ENCODE peak calls at places on chromosomes 12 and 14, in six cellular contexts. X is AG10803; B is HFF-Myc; P is gastrocnemius medialis; N is pancreas; S is CD8-positive, alpha-beta T cell. V is an unnamed sample.

GRCh38 chr14:88614218-88614907 is 51.5 kb downstream of the ZC3H14 start:
- DNase-seq in N (no peak), B (no peak), P (no peak), S (no peak), X (peak), V (no peak)

GRCh38 chr12:6778212-6778570 is 5.9 kb downstream of the LAG3 start:
- DNase-seq in S (no peak), P (no peak), X (peak), B (no peak), N (no peak), V (peak)

GRCh38 chr12:117119592-117120198 is 20.5 kb upstream of the TESC start:
- DNase-seq in S (no peak), X (no peak), B (no peak), P (peak), N (no peak), V (peak)

GRCh38 chr12:27951898-27952297 is 20.6 kb downstream of the PTHLH start:
- DNase-seq in N (no peak), B (no peak), P (no peak), X (no peak), S (no peak), V (no peak)

GRCh38 chr12:88816201-88816600 is 235.9 kb upstream of the KITLG start:
- DNase-seq in B (no peak), N (no peak), X (peak), S (no peak), P (no peak), V (no peak)

GRCh38 chr14:63678538-63678937 is 36.9 kb upstream of the WDR89 start:
- DNase-seq in S (no peak), B (no peak), X (no peak), P (no peak), N (no peak), V (no peak)

GRCh38 chr14:40859065-40859464 is 747.6 kb upstream of the LRFN5 start:
- DNase-seq in B (no peak), N (no peak), S (no peak), X (no peak), P (no peak), V (no peak)

GRCh38 chr14:36363704-36364103 is 43.3 kb upstream of the MBIP start:
- DNase-seq in X (peak), P (no peak), B (no peak), S (no peak), N (no peak), V (no peak)

GRCh38 chr14:55333785-55334485 is 62.7 kb downstream of the FBXO34 start:
- DNase-seq in B (no peak), X (no peak), P (no peak), N (no peak), S (no peak), V (no peak)

GRCh38 chr12:54858562-54858961 is 4.2 kb downstream of the MUCL1 start:
- DNase-seq in S (no peak), N (no peak), B (no peak), P (no peak), X (no peak), V (no peak)

GRCh38 chr12:9925746-9926393 is 6.3 kb downstream of the CLEC2A start:
- DNase-seq in B (no peak), S (peak), P (no peak), N (no peak), X (peak), V (peak)

GRCh38 chr14:101595887-101596721 is 34.8 kb downstream of the DIO3 start:
- DNase-seq in S (peak), B (peak), N (no peak), X (no peak), P (no peak), V (no peak)

GRCh38 chr12:50117057-50117622 is 5.1 kb downstream of the COX14 start:
- DNase-seq in X (no peak), B (no peak), S (no peak), P (peak), N (no peak), V (no peak)

GRCh38 chr14:65251213-65251612 is 148.9 kb upstream of the MAX start:
- DNase-seq in N (no peak), P (peak), S (no peak), B (no peak), X (peak), V (no peak)

GRCh38 chr14:104749111-104749649 is 3.8 kb upstream of the SIVA1 start:
- DNase-seq in B (no peak), P (peak), S (no peak), N (no peak), X (peak), V (no peak)

GRCh38 chr12:124694846-124695497 is 127.6 kb upstream of the NCOR2 start:
- DNase-seq in X (peak), N (no peak), B (peak), S (no peak), P (no peak), V (no peak)

GRCh38 chr14:67857778-67858350 is 38.3 kb downstream of the RAD51B start:
- DNase-seq in X (no peak), N (no peak), B (no peak), P (no peak), S (no peak), V (no peak)

GRCh38 chr12:12333980-12334709 is 15.9 kb downstream of the MANSC1 start:
- DNase-seq in S (peak), X (peak), N (no peak), B (no peak), P (peak), V (peak)

GRCh38 chr14:105092124-105092911 is 27.1 kb upstream of the GPR132 start:
- DNase-seq in N (peak), B (no peak), X (no peak), S (no peak), P (no peak), V (no peak)

GRCh38 chr12:13570005-13570694 is 373.6 kb downstream of the EMP1 start:
- DNase-seq in P (no peak), S (no peak), N (no peak), X (no peak), B (no peak), V (no peak)

GRCh38 chr14:103184046-103184445 is 60.8 kb downstream of the TNFAIP2 start:
- DNase-seq in B (no peak), S (no peak), P (no peak), X (no peak), N (no peak), V (no peak)

GRCh38 chr14:103186241-103186835 is 63.1 kb downstream of the TNFAIP2 start:
- DNase-seq in X (no peak), P (no peak), B (no peak), S (no peak), N (no peak), V (no peak)

GRCh38 chr14:103186894-103187586 is 63.8 kb downstream of the TNFAIP2 start:
- DNase-seq in X (no peak), S (no peak), B (no peak), P (no peak), N (no peak), V (no peak)

GRCh38 chr14:103187911-103188310 is 64.7 kb downstream of the TNFAIP2 start:
- DNase-seq in X (no peak), B (no peak), N (no peak), P (no peak), S (no peak), V (no peak)

GRCh38 chr14:103185051-103186027 is 62.1 kb downstream of the TNFAIP2 start:
- DNase-seq in B (peak), X (peak), S (no peak), N (no peak), P (no peak), V (peak)
- TF ChIP-seq CTCF in B (peak), X (peak), S (peak), N (peak), P (peak), V (peak)

GRCh38 chr14:96564389-96564788 is 62.2 kb downstream of the PAPOLA start:
- DNase-seq in B (no peak), S (no peak), P (no peak), X (no peak), N (no peak), V (no peak)

GRCh38 chr14:96571311-96571710 is 69.1 kb downstream of the PAPOLA start:
- DNase-seq in N (no peak), B (no peak), X (no peak), P (no peak), S (no peak), V (no peak)

GRCh38 chr14:96565811-96566210 is 63.6 kb downstream of the PAPOLA start:
- DNase-seq in B (no peak), P (no peak), X (no peak), S (no peak), N (no peak), V (no peak)

GRCh38 chr14:96568646-96569045 is 66.5 kb downstream of the PAPOLA start:
- DNase-seq in X (peak), P (no peak), N (no peak), B (no peak), S (no peak), V (no peak)

GRCh38 chr14:96567289-96567899 is 65.2 kb downstream of the PAPOLA start:
- DNase-seq in X (peak), B (no peak), S (no peak), P (no peak), N (no peak), V (no peak)
- TF ChIP-seq CTCF in X (peak), B (peak), S (peak), P (no peak), N (no peak), V (peak)

GRCh38 chr14:80213602-80214001 is 2.3 kb upstream of the DIO2 start:
- DNase-seq in S (no peak), X (peak), N (peak), P (peak), B (peak), V (peak)
- TF ChIP-seq CTCF in S (no peak), X (peak), N (no peak), P (no peak), B (peak), V (peak)

DNA sequence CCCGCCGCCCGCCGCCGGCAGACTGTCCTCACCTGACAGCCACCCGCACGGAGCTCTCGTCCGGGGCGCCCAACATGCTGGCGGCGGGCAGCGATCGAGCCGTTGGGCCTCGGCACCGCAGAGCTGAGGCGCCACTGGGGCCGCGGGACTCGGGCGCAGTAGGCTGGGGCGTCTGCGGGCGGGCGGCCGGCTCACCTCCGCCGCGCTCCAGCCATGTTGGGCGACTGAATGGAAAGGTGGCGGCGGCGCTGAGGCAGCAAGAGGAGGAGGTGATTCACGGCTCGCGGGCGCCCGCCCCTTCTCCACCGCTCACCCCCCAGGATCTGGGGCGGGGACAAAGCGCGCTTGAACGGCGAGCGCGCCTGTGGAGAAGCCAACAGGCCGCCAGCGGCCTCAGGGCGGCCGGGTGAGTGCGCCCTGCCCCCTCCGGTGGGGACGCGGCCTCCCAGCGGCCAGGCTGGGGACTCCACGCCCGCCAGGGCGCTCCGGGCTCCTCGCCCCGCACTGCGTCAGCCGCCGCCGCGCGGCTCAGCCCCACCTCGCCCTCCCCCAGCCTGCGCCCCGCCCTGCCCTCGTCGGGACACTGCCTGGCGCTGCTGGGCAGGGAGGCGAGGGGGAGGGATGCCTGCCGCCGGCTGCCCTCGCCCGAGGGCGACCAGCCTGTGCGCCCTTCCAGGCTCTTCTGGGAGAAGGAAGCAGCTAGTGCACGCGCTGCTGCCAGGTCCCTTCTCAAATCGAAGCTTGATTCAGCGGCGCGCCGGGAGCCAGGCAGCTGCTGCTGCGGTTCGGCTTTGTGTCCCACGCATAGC is at the start of gene KIF21A:
- DNase-seq in X (peak), B (peak), N (peak), S (peak), P (peak), V (peak)
- TF ChIP-seq CTCF in X (peak), B (peak), N (peak), S (peak), P (peak), V (peak)

DNA sequence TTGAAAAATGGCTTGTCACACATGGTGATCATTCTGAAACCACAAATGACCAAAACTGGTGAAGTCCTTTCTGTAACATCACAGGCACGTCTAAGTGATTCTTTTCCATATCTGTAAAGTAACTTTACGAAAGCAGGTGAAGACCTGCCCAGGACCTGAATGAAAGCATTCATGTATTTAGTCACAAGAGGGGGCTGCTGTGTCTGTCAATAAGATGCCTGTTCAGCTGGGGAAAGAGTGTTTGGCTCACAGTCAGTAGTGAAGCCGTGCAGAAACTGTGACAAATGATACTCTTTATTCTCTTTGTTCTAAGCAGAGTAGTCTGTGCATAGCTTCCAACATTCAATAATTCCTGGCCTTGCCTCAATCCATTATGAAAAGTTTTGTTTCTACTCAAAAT is 373.5 kb upstream of the OR4E1 start:
- DNase-seq in S (no peak), P (no peak), X (no peak), N (no peak), B (no peak), V (peak)
- TF ChIP-seq CTCF in S (peak), P (no peak), X (no peak), N (no peak), B (no peak), V (no peak)